ENCODE peak calls at places on chromosomes 13 and 19, in seven cellular contexts. J, E, O, V, C, Y and G are unnamed samples.

GRCh38 chr13:20608438-20609020 is 41.6 kb downstream of the IFT88 start:
- DNase-seq in J (peak), E (peak), O (no peak), V (no peak), C (no peak), Y (no peak), G (peak)

GRCh38 chr19:3986260-3987041 is 1.2 kb upstream of the EEF2 start:
- DNase-seq in J (peak), E (peak), O (no peak), V (no peak), C (peak), Y (no peak), G (peak)

GRCh38 chr19:8663920-8664670 is 33.7 kb downstream of the NFILZ start:
- DNase-seq in J (no peak), E (no peak), O (no peak), V (no peak), C (no peak), Y (no peak), G (peak)

GRCh38 chr19:4997297-4997696 is 28.4 kb downstream of the KDM4B start:
- DNase-seq in J (no peak), E (no peak), O (no peak), V (no peak), C (no peak), Y (no peak), G (no peak)

GRCh38 chr19:55284405-55285058 is 735 bp downstream of the BRSK1 start:
- DNase-seq in J (no peak), E (no peak), O (no peak), V (no peak), C (no peak), Y (no peak), G (no peak)

GRCh38 chr13:30572859-30573275 is 44.9 kb upstream of the USPL1 start:
- DNase-seq in J (peak), E (peak), O (no peak), V (no peak), C (no peak), Y (no peak), G (peak)

GRCh38 chr19:5038631-5039271 is 69.8 kb downstream of the KDM4B start:
- DNase-seq in J (no peak), E (peak), O (no peak), V (no peak), C (peak), Y (no peak), G (no peak)

GRCh38 chr13:42078113-42078769 is 29.8 kb downstream of the DGKH start:
- DNase-seq in J (no peak), E (no peak), O (no peak), V (no peak), C (no peak), Y (no peak), G (no peak)

GRCh38 chr13:32538234-32538620 is 368 bp downstream of the N4BP2L2 start:
- DNase-seq in J (no peak), E (peak), O (no peak), V (peak), C (no peak), Y (no peak), G (peak)

DNA sequence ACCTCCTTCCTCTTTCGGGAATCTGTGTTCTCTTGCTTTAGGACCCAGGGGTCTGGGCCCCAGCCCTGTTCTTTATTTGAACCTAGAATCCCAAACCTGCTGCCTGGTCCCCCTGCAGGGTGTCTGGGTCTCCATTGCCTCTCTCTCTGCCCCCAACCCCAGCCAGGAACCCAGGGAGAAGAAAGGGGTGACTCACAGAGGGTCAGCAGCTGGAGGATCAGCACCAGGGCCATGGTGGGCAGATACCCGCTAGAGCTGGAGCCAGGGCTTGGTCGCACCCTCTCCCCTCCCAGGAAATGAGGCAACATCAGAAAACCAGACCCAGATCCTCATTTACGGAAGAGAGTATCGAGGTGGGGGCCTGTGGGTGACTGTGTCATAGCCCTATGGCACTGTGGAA is at the start of gene OSCAR:
- DNase-seq in J (no peak), E (peak), O (no peak), V (no peak), C (peak), Y (no peak), G (no peak)
- H3K4me3 ChIP-seq in J (no peak), E (no peak), O (no peak), V (no peak), C (no peak), Y (no peak), G (no peak)

GRCh38 chr19:16200038-16200775 is 2.5 kb downstream of the AP1M1 start:
- DNase-seq in J (no peak), E (peak), O (no peak), V (no peak), C (no peak), Y (no peak), G (no peak)

GRCh38 chr19:16198363-16198636 is 589 bp downstream of the AP1M1 start:
- DNase-seq in J (no peak), E (no peak), O (no peak), V (no peak), C (no peak), Y (no peak), G (no peak)

GRCh38 chr19:16197188-16197621 is 506 bp upstream of the AP1M1 start:
- DNase-seq in J (peak), E (peak), O (no peak), V (no peak), C (no peak), Y (peak), G (peak)

GRCh38 chr19:16199275-16199932 is 1.7 kb downstream of the AP1M1 start:
- DNase-seq in J (no peak), E (no peak), O (no peak), V (no peak), C (no peak), Y (no peak), G (no peak)

DNA sequence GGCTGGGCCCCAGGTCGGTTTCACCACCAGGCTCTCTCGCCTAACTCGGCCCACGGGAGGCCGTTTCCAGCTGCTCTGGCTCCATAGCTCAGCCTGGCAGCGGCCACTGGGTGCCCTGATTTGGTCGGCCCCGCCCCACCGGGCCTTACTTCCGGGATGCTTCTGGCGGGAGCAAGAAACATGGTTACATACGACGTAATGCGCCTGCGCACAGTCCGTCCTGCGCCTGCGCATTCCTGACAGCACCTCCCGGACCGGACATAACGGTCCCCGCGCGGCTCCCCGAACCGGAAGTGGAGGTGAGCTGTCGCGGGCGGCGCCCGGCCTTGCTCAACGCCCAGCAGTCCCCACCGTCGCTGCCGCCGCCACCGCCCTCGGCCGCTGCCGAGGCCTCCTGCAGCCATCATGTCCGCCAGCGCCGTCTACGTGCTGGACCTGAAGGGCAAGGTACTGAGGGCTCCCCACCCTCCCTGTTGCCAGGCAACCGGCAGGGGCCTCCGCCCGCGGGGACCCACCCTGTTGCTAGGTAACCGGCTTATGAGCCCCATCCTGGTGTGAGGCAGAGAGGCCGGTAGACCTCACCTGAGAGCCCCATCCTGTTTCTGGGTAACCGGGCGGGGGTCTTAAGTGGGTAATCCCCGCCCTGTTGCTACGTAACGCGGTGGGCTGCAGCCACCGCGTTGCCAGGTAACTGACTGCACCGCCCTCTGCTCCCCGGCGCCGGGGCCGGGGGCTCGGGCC is at the start of gene AP1M1:
- DNase-seq in J (peak), E (peak), O (peak), V (peak), C (peak), Y (peak), G (peak)
- H3K4me3 ChIP-seq in J (peak), E (peak), O (peak), V (peak), C (peak), Y (peak), G (peak)

DNA sequence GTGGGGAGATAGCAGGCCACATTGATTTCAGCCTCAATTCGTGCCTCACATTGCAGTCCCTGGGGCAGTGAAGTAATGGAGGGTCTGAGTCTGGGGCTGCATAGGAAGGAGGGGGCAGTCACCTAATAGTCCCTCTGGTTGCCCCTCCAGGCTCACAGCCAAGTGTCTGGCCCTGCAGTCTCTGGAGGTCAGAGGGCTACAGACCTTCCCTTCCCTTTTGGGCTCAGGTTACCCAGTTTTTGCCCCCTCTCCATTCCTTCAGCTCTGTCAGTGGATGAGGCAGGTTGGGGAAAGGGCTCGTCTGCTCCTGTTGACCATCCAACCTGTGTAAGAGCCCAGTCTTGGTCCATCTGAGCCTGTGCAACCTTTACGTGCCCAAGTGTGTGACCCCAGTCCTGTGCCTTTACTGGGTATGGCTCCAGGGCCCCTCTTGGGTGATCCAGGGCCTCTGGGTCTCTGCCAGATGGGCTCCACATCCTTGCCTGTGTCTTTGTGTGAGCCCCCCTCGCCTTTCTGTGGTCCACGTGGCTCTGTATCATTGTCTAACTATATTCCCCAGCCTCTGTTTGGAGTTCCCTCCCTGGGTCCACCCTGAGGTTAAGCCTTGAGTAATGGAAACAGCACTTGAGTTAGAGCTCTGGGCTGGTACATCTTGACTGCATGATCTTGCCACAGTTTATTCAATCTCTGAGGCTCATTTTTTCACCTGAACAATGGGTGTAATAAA is 13.1 kb downstream of the CIC start:
- DNase-seq in J (no peak), E (peak), O (no peak), V (no peak), C (peak), Y (no peak), G (peak)
- H3K4me3 ChIP-seq in J (no peak), E (no peak), O (peak), V (peak), C (peak), Y (peak), G (no peak)

DNA sequence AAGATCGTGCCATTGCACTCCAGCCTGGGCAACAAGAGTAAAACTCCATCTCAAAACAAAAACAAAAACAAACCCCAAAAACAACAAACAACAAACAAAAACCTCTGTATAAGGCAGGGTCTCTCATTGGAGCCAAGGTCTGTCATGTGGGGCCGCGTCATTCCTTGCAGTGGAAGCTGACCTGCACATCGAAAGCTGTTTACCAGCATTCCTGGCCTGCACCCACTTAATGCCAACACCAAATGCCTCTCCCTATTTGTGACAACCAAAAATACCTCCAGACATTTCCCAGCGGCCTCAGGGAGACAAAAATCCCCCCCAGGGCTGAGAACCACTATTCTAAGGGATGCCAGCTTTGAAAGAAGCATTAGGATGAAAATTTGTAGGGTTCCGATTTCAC is 1.2 kb downstream of the CPAMD8 start:
- DNase-seq in J (no peak), E (no peak), O (no peak), V (no peak), C (no peak), Y (no peak), G (no peak)
- H3K4me3 ChIP-seq in J (no peak), E (no peak), O (no peak), V (peak), C (no peak), Y (no peak), G (no peak)

GRCh38 chr13:49995535-49996165 is 1.2 kb upstream of the TRIM13 start:
- DNase-seq in J (peak), E (peak), O (no peak), V (no peak), C (no peak), Y (no peak), G (no peak)

GRCh38 chr13:49996951-49997895 is at the start of gene TRIM13:
- DNase-seq in J (peak), E (peak), O (peak), V (peak), C (peak), Y (peak), G (peak)

GRCh38 chr13:49998714-49999624 is 2.1 kb downstream of the TRIM13 start:
- DNase-seq in J (no peak), E (no peak), O (no peak), V (no peak), C (no peak), Y (no peak), G (no peak)

GRCh38 chr13:49996166-49996915 is 501 bp upstream of the TRIM13 start:
- DNase-seq in J (peak), E (peak), O (peak), V (peak), C (peak), Y (peak), G (peak)

GRCh38 chr13:49997935-49998334 is 1.1 kb downstream of the TRIM13 start:
- DNase-seq in J (no peak), E (peak), O (no peak), V (no peak), C (no peak), Y (no peak), G (no peak)
- H3K4me3 ChIP-seq in J (peak), E (peak), O (peak), V (peak), C (peak), Y (peak), G (peak)

GRCh38 chr13:109787135-109787954 is 962 bp upstream of the IRS2 start:
- DNase-seq in J (peak), E (no peak), O (no peak), V (peak), C (peak), Y (no peak), G (peak)

GRCh38 chr13:109784590-109785140 is 1.7 kb downstream of the IRS2 start:
- DNase-seq in J (peak), E (peak), O (no peak), V (peak), C (peak), Y (no peak), G (peak)

GRCh38 chr13:109786457-109787134 is at the start of gene IRS2:
- DNase-seq in J (peak), E (peak), O (peak), V (peak), C (peak), Y (peak), G (peak)

GRCh38 chr13:109785141-109785891 is 1.1 kb downstream of the IRS2 start:
- DNase-seq in J (peak), E (peak), O (no peak), V (peak), C (peak), Y (no peak), G (peak)

GRCh38 chr13:109785892-109786450 is 412 bp downstream of the IRS2 start:
- DNase-seq in J (no peak), E (no peak), O (no peak), V (no peak), C (no peak), Y (no peak), G (no peak)
- H3K4me3 ChIP-seq in J (peak), E (peak), O (peak), V (peak), C (peak), Y (peak), G (peak)

DNA sequence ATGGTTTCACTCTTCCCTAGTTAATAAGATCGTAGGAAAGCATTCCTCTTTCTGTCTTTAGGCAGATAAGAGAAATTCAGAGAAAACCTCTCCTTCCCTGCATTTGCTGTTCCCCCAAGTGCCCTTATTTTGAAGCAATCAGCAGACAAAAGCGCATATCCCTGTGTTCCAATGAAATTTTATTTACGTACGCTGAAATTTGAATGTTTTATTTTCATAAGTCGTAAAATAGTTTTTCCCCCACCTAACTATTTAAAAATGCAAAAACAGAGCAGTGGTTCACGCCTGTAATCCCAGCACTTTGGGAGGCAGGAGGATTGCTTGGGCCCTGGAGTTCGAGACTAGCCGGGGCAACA is 17.2 kb upstream of the MRI1 start:
- DNase-seq in J (no peak), E (no peak), O (no peak), V (no peak), C (no peak), Y (no peak), G (no peak)
- H3K4me3 ChIP-seq in J (peak), E (peak), O (peak), V (peak), C (peak), Y (peak), G (peak)

GRCh38 chr19:50420127-50420526 is 1.4 kb downstream of the SPIB start:
- DNase-seq in J (no peak), E (no peak), O (no peak), V (no peak), C (no peak), Y (no peak), G (no peak)

GRCh38 chr19:50418186-50419021 is at the start of gene SPIB:
- DNase-seq in J (no peak), E (no peak), O (no peak), V (no peak), C (no peak), Y (no peak), G (no peak)

GRCh38 chr19:50419580-50420035 is 870 bp downstream of the SPIB start:
- DNase-seq in J (no peak), E (no peak), O (no peak), V (no peak), C (no peak), Y (no peak), G (no peak)

GRCh38 chr19:50417850-50418185 is 920 bp upstream of the SPIB start:
- DNase-seq in J (no peak), E (no peak), O (no peak), V (no peak), C (no peak), Y (no peak), G (no peak)

GRCh38 chr19:50419022-50419579 is 363 bp downstream of the SPIB start:
- DNase-seq in J (no peak), E (no peak), O (no peak), V (no peak), C (no peak), Y (no peak), G (no peak)
- H3K4me3 ChIP-seq in J (no peak), E (no peak), O (no peak), V (no peak), C (no peak), Y (no peak), G (no peak)

DNA sequence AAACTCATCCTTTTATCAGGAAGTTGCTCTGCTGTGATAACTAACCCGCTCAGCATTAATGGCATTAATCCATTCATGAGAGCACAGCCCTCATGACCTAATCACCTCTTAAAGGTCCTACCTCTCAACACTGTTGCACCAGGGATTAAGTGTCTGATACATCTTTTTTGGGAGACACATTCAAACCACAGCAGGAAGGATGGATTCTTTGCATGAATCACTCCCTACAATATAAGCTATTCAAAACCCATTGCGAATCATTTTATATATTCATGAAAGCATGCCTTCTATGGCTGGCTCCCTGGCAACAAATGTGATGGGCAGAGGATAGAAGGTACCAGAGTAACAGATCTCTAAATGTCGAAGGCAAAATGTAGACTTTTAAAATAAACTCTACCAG is 27.6 kb downstream of the ARL11 start:
- DNase-seq in J (no peak), E (no peak), O (no peak), V (no peak), C (no peak), Y (no peak), G (peak)
- H3K4me3 ChIP-seq in J (no peak), E (no peak), O (no peak), V (no peak), C (no peak), Y (no peak), G (no peak)

GRCh38 chr19:54160948-54161347 is 1.4 kb upstream of the LENG1 start:
- DNase-seq in J (no peak), E (no peak), O (no peak), V (no peak), C (no peak), Y (no peak), G (no peak)
- H3K4me3 ChIP-seq in J (peak), E (peak), O (peak), V (peak), C (peak), Y (peak), G (peak)